ENCODE peak calls at places on chromosomes 5 and 9, in ten cellular contexts. B, T, N, C, K, F, O, S, P and W are unnamed samples. For H3K4me1, the result is how much of the 10 kb centered on the place peaks cover.

GRCh38 chr9:76297721-76298239 is 96.4 kb downstream of the RFK start:
- DNase-seq in S (no peak), C (no peak), K (peak), N (peak), O (no peak), T (no peak), B (peak), F (no peak), P (peak), W (no peak)

GRCh38 chr5:115379622-115380344 is 83.3 kb upstream of the CCDC112 start:
- DNase-seq in O (no peak), P (no peak), T (no peak), B (no peak), F (no peak), N (no peak), C (no peak), K (peak), S (no peak), W (no peak)

GRCh38 chr9:21679432-21679831 is 123.0 kb upstream of the MTAP start:
- DNase-seq in O (no peak), C (no peak), K (peak), S (no peak), T (no peak), N (no peak), P (no peak), B (peak), F (no peak), W (no peak)

GRCh38 chr5:180988592-180988991 is at the start of gene BTNL3:
- DNase-seq in S (no peak), P (no peak), B (no peak), N (no peak), F (no peak), K (no peak), C (no peak), T (no peak), O (no peak), W (no peak)

GRCh38 chr5:181187500-181188213 is 17.3 kb downstream of the TRIM7 start:
- DNase-seq in P (peak), K (peak), C (peak), T (peak), O (peak), F (peak), B (peak), N (peak), S (peak), W (peak)

GRCh38 chr5:150544606-150545219 is 36.8 kb downstream of the NDST1 start:
- DNase-seq in O (peak), C (peak), B (peak), T (peak), N (peak), K (peak), F (peak), S (peak), P (peak), W (peak)

GRCh38 chr9:78369644-78370219 is 72.8 kb downstream of the PSAT1 start:
- DNase-seq in P (peak), N (peak), C (no peak), S (peak), O (peak), B (peak), T (peak), F (peak), K (peak), W (peak)

GRCh38 chr9:83070257-83070656 is 7.3 kb upstream of the RASEF start:
- DNase-seq in B (no peak), C (no peak), T (no peak), S (no peak), N (no peak), K (peak), O (no peak), P (no peak), F (no peak), W (no peak)

GRCh38 chr9:114281421-114282103 is 41.3 kb upstream of the ORM1 start:
- DNase-seq in O (no peak), N (peak), K (peak), P (peak), C (no peak), T (peak), S (no peak), B (no peak), F (peak), W (peak)

GRCh38 chr9:21919377-21920362 is 74.5 kb downstream of the CDKN2A start:
- DNase-seq in S (peak), N (no peak), B (no peak), T (no peak), K (peak), F (no peak), O (no peak), C (no peak), P (no peak), W (no peak)

GRCh38 chr9:31089822-31090221 is 1294.6 kb upstream of the ACO1 start:
- DNase-seq in K (peak), N (no peak), B (no peak), F (no peak), S (no peak), C (no peak), P (no peak), O (no peak), T (no peak), W (no peak)

GRCh38 chr5:80191991-80192398 is 63.9 kb downstream of the SERINC5 start:
- DNase-seq in F (peak), P (peak), T (no peak), K (peak), B (peak), N (peak), O (peak), C (no peak), S (peak), W (no peak)

GRCh38 chr9:94918038-94918753 is 191.7 kb downstream of the AOPEP start:
- DNase-seq in P (no peak), S (no peak), C (no peak), K (no peak), N (no peak), T (no peak), B (no peak), O (no peak), F (no peak), W (no peak)

GRCh38 chr5:8184455-8185063 is 315.6 kb downstream of the MTRR start:
- DNase-seq in S (peak), P (peak), C (no peak), K (no peak), O (no peak), N (no peak), T (peak), B (peak), F (no peak), W (no peak)

GRCh38 chr5:139638736-139639618 is 9.2 kb upstream of the CXXC5 start:
- DNase-seq in O (no peak), F (no peak), N (no peak), K (no peak), P (peak), C (no peak), B (no peak), T (no peak), S (no peak), W (no peak)

GRCh38 chr9:128081052-128081451 is 13.0 kb downstream of the SLC25A25 start:
- DNase-seq in P (peak), B (no peak), S (no peak), F (no peak), K (peak), C (no peak), O (no peak), N (no peak), T (no peak), W (no peak)

GRCh38 chr9:27851858-27852257 is 278.6 kb upstream of the C9orf72 start:
- DNase-seq in B (no peak), K (no peak), P (no peak), N (no peak), O (no peak), S (no peak), C (no peak), F (no peak), T (no peak), W (no peak)

GRCh38 chr5:3828761-3829160 is 233.1 kb downstream of the IRX1 start:
- DNase-seq in S (no peak), C (no peak), K (no peak), P (no peak), B (no peak), N (no peak), F (no peak), O (no peak), T (no peak), W (no peak)

GRCh38 chr5:112787261-112787660 is 49.6 kb downstream of the APC start:
- DNase-seq in B (no peak), T (no peak), K (peak), N (no peak), P (no peak), C (no peak), F (no peak), S (no peak), O (no peak), W (no peak)

GRCh38 chr9:110659891-110660541 is 8.6 kb upstream of the MUSK start:
- DNase-seq in T (no peak), S (no peak), K (peak), P (no peak), B (no peak), F (no peak), O (no peak), N (no peak), C (no peak), W (no peak)

GRCh38 chr5:37005252-37005651 is 128.7 kb downstream of the NIPBL start:
- DNase-seq in T (no peak), N (no peak), O (no peak), B (no peak), P (no peak), K (peak), S (no peak), F (no peak), C (no peak), W (no peak)

GRCh38 chr9:121289554-121290370 is 21.8 kb downstream of the GSN start:
- DNase-seq in F (no peak), S (no peak), N (no peak), B (no peak), P (no peak), C (no peak), T (peak), O (no peak), K (no peak), W (no peak)

GRCh38 chr5:14417232-14417730 is 164.3 kb upstream of the OTULINL start:
- DNase-seq in P (no peak), S (no peak), B (peak), F (no peak), T (no peak), N (no peak), O (no peak), C (no peak), K (peak), W (no peak)

GRCh38 chr5:14415516-14416074 is 166.0 kb upstream of the OTULINL start:
- DNase-seq in O (no peak), T (no peak), B (no peak), F (no peak), K (peak), P (no peak), S (no peak), C (no peak), N (no peak), W (no peak)

GRCh38 chr5:14414615-14415515 is 166.7 kb upstream of the OTULINL start:
- DNase-seq in B (no peak), T (no peak), K (no peak), S (peak), F (no peak), N (no peak), O (no peak), C (no peak), P (no peak), W (no peak)

GRCh38 chr5:14417792-14418765 is 163.5 kb upstream of the OTULINL start:
- DNase-seq in O (no peak), F (no peak), B (no peak), K (peak), C (no peak), N (no peak), T (no peak), P (no peak), S (no peak), W (no peak)

GRCh38 chr5:14416709-14417108 is 164.9 kb upstream of the OTULINL start:
- DNase-seq in N (no peak), F (no peak), T (no peak), P (no peak), K (peak), S (no peak), B (no peak), O (no peak), C (no peak), W (no peak)
- H3K4me1 ChIP-seq in N (under half), F (under half), T (under half), P (under half), K (under half), S (under half), B (under half), O (under half), C (under half), W (under half)

GRCh38 chr5:76718880-76719279 is 3.0 kb downstream of the F2R start:
- DNase-seq in N (no peak), K (no peak), B (no peak), P (no peak), O (no peak), C (no peak), F (no peak), T (no peak), S (no peak), W (no peak)
- H3K4me3 ChIP-seq in N (no peak), K (peak), B (no peak), P (no peak), O (no peak), C (peak), F (no peak), T (no peak), S (no peak), W (no peak)

GRCh38 chr5:5588386-5588785 is 165.9 kb downstream of the ICE1 start:
- DNase-seq in N (no peak), K (no peak), P (no peak), S (no peak), B (no peak), O (no peak), F (no peak), C (no peak), T (no peak), W (no peak)

GRCh38 chr5:5585751-5586341 is 163.4 kb downstream of the ICE1 start:
- DNase-seq in T (no peak), O (no peak), F (no peak), K (no peak), N (no peak), P (no peak), B (no peak), C (no peak), S (no peak), W (no peak)

GRCh38 chr5:5589146-5589826 is 166.8 kb downstream of the ICE1 start:
- DNase-seq in F (no peak), B (peak), T (no peak), N (no peak), P (no peak), C (no peak), O (no peak), K (no peak), S (no peak), W (no peak)

GRCh38 chr5:5589857-5590256 is 167.4 kb downstream of the ICE1 start:
- DNase-seq in N (no peak), B (no peak), O (no peak), S (no peak), P (no peak), T (no peak), K (no peak), C (no peak), F (no peak), W (no peak)

GRCh38 chr5:5587474-5587873 is 165.0 kb downstream of the ICE1 start:
- DNase-seq in P (no peak), O (no peak), S (no peak), F (no peak), C (no peak), N (no peak), B (no peak), K (no peak), T (no peak), W (no peak)
- H3K27ac ChIP-seq in P (no peak), O (no peak), S (no peak), F (no peak), C (no peak), N (no peak), B (no peak), K (no peak), T (no peak), W (no peak)

GRCh38 chr5:149423287-149424268 is 44.5 kb upstream of the IL17B start:
- DNase-seq in S (no peak), P (peak), K (peak), F (peak), C (no peak), T (no peak), B (peak), N (peak), O (no peak), W (no peak)

GRCh38 chr5:149427374-149427773 is 48.3 kb upstream of the IL17B start:
- DNase-seq in C (no peak), K (no peak), F (no peak), N (no peak), B (no peak), P (no peak), O (no peak), S (no peak), T (no peak), W (no peak)

GRCh38 chr5:149424371-149425315 is 45.6 kb upstream of the IL17B start:
- DNase-seq in K (peak), P (peak), S (no peak), O (no peak), B (peak), N (no peak), T (no peak), C (no peak), F (no peak), W (no peak)

GRCh38 chr5:149426931-149427330 is 47.8 kb upstream of the IL17B start:
- DNase-seq in T (no peak), O (no peak), C (no peak), P (no peak), K (peak), N (no peak), F (no peak), S (no peak), B (no peak), W (no peak)

DNA sequence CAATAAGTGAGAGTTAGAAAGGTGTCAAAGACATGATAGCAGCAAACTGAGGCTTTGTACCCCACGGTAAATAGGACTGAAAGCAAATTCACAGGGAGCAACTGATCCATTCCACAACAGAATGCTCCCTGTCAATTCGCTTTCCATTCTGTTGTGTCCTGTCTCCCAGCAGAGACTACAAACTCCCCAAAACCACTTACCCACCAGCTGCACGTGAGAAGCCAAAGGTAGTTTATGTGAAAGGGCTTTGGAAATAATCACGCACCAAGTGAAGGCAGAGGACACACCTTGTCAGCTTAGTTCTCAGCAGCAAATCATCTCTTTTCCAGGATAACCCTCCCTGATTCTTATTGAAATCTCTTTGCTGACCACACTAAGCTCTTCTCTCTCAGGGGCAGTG is 46.6 kb upstream of the IL17B start:
- DNase-seq in K (no peak), C (no peak), O (no peak), P (no peak), S (no peak), T (no peak), B (no peak), F (no peak), N (no peak), W (no peak)
- H3K4me1 ChIP-seq in K (half or more), C (under half), O (under half), P (under half), S (under half), T (half or more), B (half or more), F (under half), N (half or more), W (half or more)